ENCODE peak calls at places on chromosomes 4 and X, in eight cellular contexts. One of them, this sample, is unnamed.

GRCh38 chrX:130676861-130677260 is 226.1 kb downstream of the ENOX2 start:
- DNase-seq in progenitor cell of endocrine pancreas: no peak
- DNase-seq in NB4: no peak
- DNase-seq in WTC11: no peak
- DNase-seq in stomach: no peak
- DNase-seq in astrocyte: no peak
- DNase-seq in A549: peak
- DNase-seq in left lung: no peak
- DNase-seq in this sample: no peak

GRCh38 chr4:26263165-26263564 is 57.6 kb upstream of the RBPJ start:
- DNase-seq in progenitor cell of endocrine pancreas: no peak
- DNase-seq in NB4: peak
- DNase-seq in WTC11: peak
- DNase-seq in stomach: no peak
- DNase-seq in astrocyte: no peak
- DNase-seq in A549: peak
- DNase-seq in left lung: no peak
- DNase-seq in this sample: no peak

GRCh38 chrX:70998402-70999027 is 67.6 kb upstream of the SLC7A3 start:
- DNase-seq in progenitor cell of endocrine pancreas: no peak
- DNase-seq in NB4: peak
- DNase-seq in WTC11: peak
- DNase-seq in stomach: no peak
- DNase-seq in astrocyte: peak
- DNase-seq in A549: peak
- DNase-seq in left lung: no peak
- DNase-seq in this sample: peak

GRCh38 chr4:18754180-18754579 is 732.6 kb upstream of the LCORL start:
- DNase-seq in progenitor cell of endocrine pancreas: no peak
- DNase-seq in NB4: no peak
- DNase-seq in WTC11: no peak
- DNase-seq in stomach: no peak
- DNase-seq in astrocyte: no peak
- DNase-seq in A549: no peak
- DNase-seq in left lung: no peak
- DNase-seq in this sample: no peak

GRCh38 chr4:70739496-70740337 is 18.0 kb downstream of the RUFY3 start:
- DNase-seq in progenitor cell of endocrine pancreas: no peak
- DNase-seq in NB4: peak
- DNase-seq in WTC11: no peak
- DNase-seq in stomach: no peak
- DNase-seq in astrocyte: no peak
- DNase-seq in A549: no peak
- DNase-seq in left lung: no peak
- DNase-seq in this sample: no peak

GRCh38 chr4:61254406-61254805 is 54.3 kb downstream of the ADGRL3 start:
- DNase-seq in progenitor cell of endocrine pancreas: no peak
- DNase-seq in NB4: no peak
- DNase-seq in WTC11: no peak
- DNase-seq in stomach: no peak
- DNase-seq in astrocyte: no peak
- DNase-seq in A549: no peak
- DNase-seq in left lung: no peak
- DNase-seq in this sample: no peak

GRCh38 chrX:106397788-106398538 is 213.8 kb upstream of the RADX start:
- DNase-seq in progenitor cell of endocrine pancreas: no peak
- DNase-seq in NB4: peak
- DNase-seq in WTC11: no peak
- DNase-seq in stomach: no peak
- DNase-seq in astrocyte: no peak
- DNase-seq in A549: no peak
- DNase-seq in left lung: no peak
- DNase-seq in this sample: no peak

GRCh38 chr4:85149656-85150055 is 183.2 kb upstream of the WDFY3 start:
- DNase-seq in progenitor cell of endocrine pancreas: no peak
- DNase-seq in NB4: no peak
- DNase-seq in WTC11: no peak
- DNase-seq in stomach: no peak
- DNase-seq in astrocyte: peak
- DNase-seq in A549: no peak
- DNase-seq in left lung: no peak
- DNase-seq in this sample: no peak

GRCh38 chr4:683982-684571 is 4.9 kb downstream of the SLC49A3 start:
- DNase-seq in progenitor cell of endocrine pancreas: no peak
- DNase-seq in NB4: peak
- DNase-seq in WTC11: peak
- DNase-seq in stomach: peak
- DNase-seq in astrocyte: peak
- DNase-seq in A549: peak
- DNase-seq in left lung: peak
- DNase-seq in this sample: peak

GRCh38 chr4:74044676-74045075 is 6.2 kb upstream of the CXCL3 start:
- DNase-seq in progenitor cell of endocrine pancreas: no peak
- DNase-seq in NB4: no peak
- DNase-seq in WTC11: no peak
- DNase-seq in stomach: no peak
- DNase-seq in astrocyte: peak
- DNase-seq in A549: no peak
- DNase-seq in left lung: no peak
- DNase-seq in this sample: no peak

GRCh38 chrX:130166503-130166777 is 799 bp upstream of the AIFM1 start:
- DNase-seq in progenitor cell of endocrine pancreas: no peak
- DNase-seq in NB4: no peak
- DNase-seq in WTC11: no peak
- DNase-seq in stomach: no peak
- DNase-seq in astrocyte: no peak
- DNase-seq in A549: no peak
- DNase-seq in left lung: no peak
- DNase-seq in this sample: no peak

GRCh38 chr4:81164623-81165416 is 50.2 kb downstream of the PRKG2 start:
- DNase-seq in progenitor cell of endocrine pancreas: no peak
- DNase-seq in NB4: no peak
- DNase-seq in WTC11: no peak
- DNase-seq in stomach: no peak
- DNase-seq in astrocyte: peak
- DNase-seq in A549: peak
- DNase-seq in left lung: no peak
- DNase-seq in this sample: no peak

GRCh38 chr4:184774152-184774551 is 40.3 kb upstream of the CENPU start:
- DNase-seq in progenitor cell of endocrine pancreas: no peak
- DNase-seq in NB4: no peak
- DNase-seq in WTC11: no peak
- DNase-seq in stomach: no peak
- DNase-seq in astrocyte: no peak
- DNase-seq in A549: no peak
- DNase-seq in left lung: no peak
- DNase-seq in this sample: no peak

GRCh38 chr4:48651869-48652447 is 128.1 kb downstream of the FRYL start:
- DNase-seq in progenitor cell of endocrine pancreas: no peak
- DNase-seq in NB4: no peak
- DNase-seq in WTC11: no peak
- DNase-seq in stomach: no peak
- DNase-seq in astrocyte: peak
- DNase-seq in A549: no peak
- DNase-seq in left lung: no peak
- DNase-seq in this sample: no peak

GRCh38 chr4:40630335-40631021 is 814 bp upstream of the RBM47 start:
- DNase-seq in progenitor cell of endocrine pancreas: peak
- DNase-seq in NB4: no peak
- DNase-seq in WTC11: peak
- DNase-seq in stomach: peak
- DNase-seq in astrocyte: no peak
- DNase-seq in A549: peak
- DNase-seq in left lung: peak
- DNase-seq in this sample: no peak

GRCh38 chrX:84186603-84187358 is 1.2 kb downstream of the RPS6KA6 start:
- DNase-seq in progenitor cell of endocrine pancreas: no peak
- DNase-seq in NB4: no peak
- DNase-seq in WTC11: peak
- DNase-seq in stomach: no peak
- DNase-seq in astrocyte: no peak
- DNase-seq in A549: peak
- DNase-seq in left lung: no peak
- DNase-seq in this sample: no peak
- TF ChIP-seq CTCF in progenitor cell of endocrine pancreas: no peak
- TF ChIP-seq CTCF in NB4: no peak
- TF ChIP-seq CTCF in WTC11: no peak
- TF ChIP-seq CTCF in stomach: no peak
- TF ChIP-seq CTCF in astrocyte: no peak
- TF ChIP-seq CTCF in A549: no peak
- TF ChIP-seq CTCF in left lung: no peak
- TF ChIP-seq CTCF in this sample: no peak

GRCh38 chr4:186948361-186949291 is 225.0 kb upstream of the FAT1 start:
- DNase-seq in progenitor cell of endocrine pancreas: no peak
- DNase-seq in NB4: peak
- DNase-seq in WTC11: peak
- DNase-seq in stomach: no peak
- DNase-seq in astrocyte: peak
- DNase-seq in A549: peak
- DNase-seq in left lung: no peak
- DNase-seq in this sample: peak
- TF ChIP-seq CTCF in progenitor cell of endocrine pancreas: peak
- TF ChIP-seq CTCF in NB4: peak
- TF ChIP-seq CTCF in WTC11: peak
- TF ChIP-seq CTCF in stomach: no peak
- TF ChIP-seq CTCF in astrocyte: peak
- TF ChIP-seq CTCF in A549: no peak
- TF ChIP-seq CTCF in left lung: no peak
- TF ChIP-seq CTCF in this sample: peak

GRCh38 chrX:2608638-2609430 is 82.3 kb upstream of the CD99 start:
- DNase-seq in progenitor cell of endocrine pancreas: peak
- DNase-seq in NB4: peak
- DNase-seq in WTC11: peak
- DNase-seq in stomach: peak
- DNase-seq in astrocyte: peak
- DNase-seq in A549: peak
- DNase-seq in left lung: peak
- DNase-seq in this sample: peak

GRCh38 chrX:2610246-2611170 is 80.6 kb upstream of the CD99 start:
- DNase-seq in progenitor cell of endocrine pancreas: no peak
- DNase-seq in NB4: no peak
- DNase-seq in WTC11: no peak
- DNase-seq in stomach: no peak
- DNase-seq in astrocyte: no peak
- DNase-seq in A549: no peak
- DNase-seq in left lung: no peak
- DNase-seq in this sample: no peak

GRCh38 chrX:2607113-2607512 is 84.0 kb upstream of the CD99 start:
- DNase-seq in progenitor cell of endocrine pancreas: no peak
- DNase-seq in NB4: no peak
- DNase-seq in WTC11: no peak
- DNase-seq in stomach: no peak
- DNase-seq in astrocyte: no peak
- DNase-seq in A549: no peak
- DNase-seq in left lung: no peak
- DNase-seq in this sample: no peak

GRCh38 chrX:2614911-2615310 is 76.2 kb upstream of the CD99 start:
- DNase-seq in progenitor cell of endocrine pancreas: no peak
- DNase-seq in NB4: peak
- DNase-seq in WTC11: no peak
- DNase-seq in stomach: no peak
- DNase-seq in astrocyte: peak
- DNase-seq in A549: peak
- DNase-seq in left lung: no peak
- DNase-seq in this sample: no peak

DNA sequence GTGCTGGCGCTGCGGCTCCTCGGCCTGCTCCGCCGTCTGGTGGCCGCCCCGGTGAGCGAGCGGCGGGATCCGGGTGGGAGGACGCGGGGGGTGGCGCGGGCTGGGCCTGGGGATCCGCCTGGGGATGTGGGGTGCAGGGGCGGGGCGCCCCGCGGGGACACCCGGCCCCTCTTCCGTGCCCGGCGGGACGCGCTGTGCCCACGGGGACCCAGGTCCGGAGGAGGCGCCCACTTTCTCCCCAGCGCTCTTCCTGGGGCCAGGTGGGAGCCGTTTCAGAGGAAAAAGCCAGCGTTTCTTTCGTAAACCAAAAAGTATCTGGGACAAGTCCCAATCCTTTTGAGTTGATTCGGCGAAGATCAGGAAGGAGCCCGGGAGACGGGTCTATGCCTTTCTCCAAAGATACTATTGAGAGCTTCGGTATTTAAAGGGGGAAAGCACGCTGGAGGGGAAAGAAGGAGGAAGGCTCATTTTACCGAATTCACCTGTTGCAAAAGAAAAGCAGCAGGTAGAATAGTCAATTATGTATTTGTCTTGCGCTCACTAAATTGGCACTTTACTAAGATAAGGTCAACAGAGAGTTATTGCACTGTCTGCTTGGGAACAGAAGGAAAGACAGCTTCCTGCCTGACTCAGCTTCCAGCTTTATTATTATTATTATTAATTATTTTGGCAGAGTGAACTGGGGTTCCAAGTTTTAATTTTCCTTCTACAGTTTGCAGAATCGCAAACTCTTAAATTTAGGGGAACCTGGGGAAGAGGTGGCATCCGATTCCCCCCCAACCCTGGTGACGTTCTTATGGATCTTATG is 81.5 kb upstream of the CD99 start:
- DNase-seq in progenitor cell of endocrine pancreas: no peak
- DNase-seq in NB4: no peak
- DNase-seq in WTC11: no peak
- DNase-seq in stomach: no peak
- DNase-seq in astrocyte: no peak
- DNase-seq in A549: no peak
- DNase-seq in left lung: no peak
- DNase-seq in this sample: peak
- TF ChIP-seq CTCF in progenitor cell of endocrine pancreas: peak
- TF ChIP-seq CTCF in NB4: no peak
- TF ChIP-seq CTCF in WTC11: no peak
- TF ChIP-seq CTCF in stomach: no peak
- TF ChIP-seq CTCF in astrocyte: no peak
- TF ChIP-seq CTCF in A549: no peak
- TF ChIP-seq CTCF in left lung: no peak
- TF ChIP-seq CTCF in this sample: peak

DNA sequence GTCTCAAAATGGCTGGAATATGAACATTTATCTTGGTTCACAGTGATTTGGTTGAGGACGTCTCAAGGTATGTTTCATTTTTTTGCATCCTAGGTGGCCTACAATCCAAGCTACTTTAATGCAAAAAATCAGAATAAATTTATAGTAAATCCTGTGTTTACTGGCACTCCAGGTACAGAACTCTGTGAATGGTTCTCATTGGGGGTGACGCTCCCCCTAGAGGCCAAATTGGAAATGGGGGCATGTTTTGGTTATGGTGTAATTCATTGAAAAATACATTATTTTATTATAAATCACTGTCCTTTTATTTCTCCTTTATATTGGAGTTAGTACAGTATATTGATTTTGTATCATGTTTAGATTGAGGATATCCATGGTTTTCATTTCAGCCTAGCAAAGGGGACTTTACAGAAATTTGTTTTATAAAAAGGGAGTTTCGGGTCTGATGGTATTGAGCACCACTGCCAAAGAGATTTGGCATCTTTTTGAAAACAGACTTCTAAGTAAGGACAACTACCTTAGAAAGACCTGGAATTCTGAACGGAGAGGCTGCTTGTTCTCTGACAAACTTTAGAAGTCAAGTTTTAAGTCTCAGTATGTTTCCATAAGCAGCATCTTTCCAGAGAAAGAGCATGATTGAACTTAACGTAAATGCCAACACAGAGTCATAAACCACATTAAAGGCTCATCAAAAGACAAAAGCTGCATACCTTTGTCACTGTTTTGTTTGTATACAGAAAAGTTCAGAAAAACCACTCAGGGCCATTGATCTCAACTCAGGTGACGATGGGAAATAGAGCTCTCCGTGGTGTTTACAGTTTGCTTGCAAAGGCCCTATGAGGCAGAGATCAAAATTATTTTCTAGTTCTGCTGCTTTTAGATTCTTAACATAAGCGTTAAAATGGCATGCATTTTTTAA is 19.4 kb downstream of the MTM1 start:
- DNase-seq in progenitor cell of endocrine pancreas: no peak
- DNase-seq in NB4: peak
- DNase-seq in WTC11: peak
- DNase-seq in stomach: no peak
- DNase-seq in astrocyte: no peak
- DNase-seq in A549: peak
- DNase-seq in left lung: no peak
- DNase-seq in this sample: no peak
- TF ChIP-seq CTCF in progenitor cell of endocrine pancreas: peak
- TF ChIP-seq CTCF in NB4: peak
- TF ChIP-seq CTCF in WTC11: peak
- TF ChIP-seq CTCF in stomach: peak
- TF ChIP-seq CTCF in astrocyte: peak
- TF ChIP-seq CTCF in A549: peak
- TF ChIP-seq CTCF in left lung: peak
- TF ChIP-seq CTCF in this sample: peak

This sample was measured in neural crest cell.